ENCODE peak calls at places on chromosomes 2 and 18, in ten cellular contexts. G is effector CD4-positive, alpha-beta T cell; E is A172; T is GM23338; Q is NCI-H2081; H is neural crest cell; Z is NAMALWA; B is HEK293T; S is left colon; I is ACHN. F is an unnamed sample.

GRCh38 chr2:127012868-127013267 is 94.1 kb downstream of the BIN1 start:
- DNase-seq in G (no peak), E (no peak), T (no peak), Q (no peak), H (no peak), Z (no peak), B (no peak), S (no peak), I (no peak), F (no peak)

GRCh38 chr2:144704696-144705095 is 184.8 kb upstream of the ZEB2 start:
- DNase-seq in G (no peak), E (no peak), T (no peak), Q (no peak), H (no peak), Z (peak), B (no peak), S (no peak), I (no peak), F (no peak)

GRCh38 chr2:29114841-29115609 is at the start of gene CLIP4:
- DNase-seq in G (peak), E (peak), T (peak), Q (peak), H (peak), Z (no peak), B (peak), S (peak), I (peak), F (no peak)

GRCh38 chr2:43086451-43087221 is 139.8 kb downstream of the ZFP36L2 start:
- DNase-seq in G (no peak), E (peak), T (peak), Q (no peak), H (no peak), Z (no peak), B (no peak), S (no peak), I (peak), F (no peak)

GRCh38 chr18:70334728-70335329 is 46.0 kb downstream of the SOCS6 start:
- DNase-seq in G (no peak), E (no peak), T (no peak), Q (no peak), H (no peak), Z (no peak), B (no peak), S (no peak), I (no peak), F (no peak)

GRCh38 chr2:218015831-218016521 is 13.2 kb upstream of the TNS1 start:
- DNase-seq in G (no peak), E (no peak), T (no peak), Q (no peak), H (no peak), Z (no peak), B (no peak), S (no peak), I (no peak), F (no peak)

GRCh38 chr2:199302851-199303250 is 154.9 kb downstream of the SATB2 start:
- DNase-seq in G (no peak), E (peak), T (no peak), Q (no peak), H (no peak), Z (no peak), B (no peak), S (no peak), I (peak), F (no peak)

GRCh38 chr2:29066271-29066860 is 8.0 kb downstream of the PCARE start:
- DNase-seq in G (no peak), E (no peak), T (no peak), Q (no peak), H (no peak), Z (no peak), B (no peak), S (no peak), I (no peak), F (no peak)

GRCh38 chr2:74504591-74504990 is 2.9 kb downstream of the PCGF1 start:
- DNase-seq in G (no peak), E (no peak), T (no peak), Q (no peak), H (no peak), Z (no peak), B (no peak), S (no peak), I (no peak), F (no peak)

GRCh38 chr2:71748227-71748626 is 294.9 kb downstream of the DYSF start:
- DNase-seq in G (no peak), E (peak), T (no peak), Q (no peak), H (no peak), Z (no peak), B (no peak), S (no peak), I (peak), F (no peak)

GRCh38 chr2:207770602-207771404 is 1.1 kb upstream of the FZD5 start:
- DNase-seq in G (no peak), E (no peak), T (peak), Q (no peak), H (no peak), Z (no peak), B (no peak), S (peak), I (no peak), F (no peak)

GRCh38 chr18:9536354-9537152 is 61.2 kb downstream of the RALBP1 start:
- DNase-seq in G (no peak), E (no peak), T (no peak), Q (no peak), H (no peak), Z (no peak), B (no peak), S (no peak), I (no peak), F (no peak)

GRCh38 chr2:9112079-9112721 is 94.4 kb upstream of the ASAP2 start:
- DNase-seq in G (no peak), E (peak), T (no peak), Q (no peak), H (no peak), Z (no peak), B (no peak), S (no peak), I (peak), F (no peak)

GRCh38 chr2:61588566-61588965 is 50.4 kb upstream of the XPO1 start:
- DNase-seq in G (no peak), E (no peak), T (no peak), Q (no peak), H (no peak), Z (no peak), B (no peak), S (no peak), I (no peak), F (no peak)

GRCh38 chr18:69763821-69764220 is 183.9 kb downstream of the CD226 start:
- DNase-seq in G (no peak), E (no peak), T (no peak), Q (no peak), H (no peak), Z (no peak), B (no peak), S (no peak), I (no peak), F (no peak)

GRCh38 chr2:177604291-177605065 is 211.9 kb downstream of the AGPS start:
- DNase-seq in G (no peak), E (peak), T (peak), Q (peak), H (peak), Z (peak), B (peak), S (no peak), I (peak), F (peak)

GRCh38 chr18:6001867-6002266 is 106.5 kb upstream of the TMEM200C start:
- DNase-seq in G (no peak), E (no peak), T (no peak), Q (no peak), H (no peak), Z (no peak), B (no peak), S (no peak), I (no peak), F (no peak)

GRCh38 chr2:94774851-94775250 is 96.4 kb upstream of the TEKT4 start:
- DNase-seq in G (no peak), E (no peak), T (no peak), Q (no peak), H (no peak), Z (no peak), B (no peak), S (no peak), I (no peak), F (no peak)

GRCh38 chr2:157302492-157303099 is 23.0 kb downstream of the ERMN start:
- DNase-seq in G (peak), E (peak), T (peak), Q (peak), H (peak), Z (peak), B (peak), S (no peak), I (peak), F (peak)

GRCh38 chr2:239075918-239076727 is 228.2 kb downstream of the TWIST2 start:
- DNase-seq in G (no peak), E (no peak), T (no peak), Q (no peak), H (no peak), Z (no peak), B (no peak), S (peak), I (no peak), F (no peak)

GRCh38 chr2:191178806-191179514 is 28.2 kb upstream of the STAT4 start:
- DNase-seq in G (no peak), E (no peak), T (no peak), Q (no peak), H (no peak), Z (no peak), B (no peak), S (no peak), I (peak), F (no peak)

GRCh38 chr2:172434821-172435607 is 7.6 kb downstream of the ITGA6 start:
- DNase-seq in G (peak), E (no peak), T (peak), Q (no peak), H (no peak), Z (no peak), B (no peak), S (no peak), I (no peak), F (no peak)

GRCh38 chr2:150438654-150439053 is 48.8 kb downstream of the RND3 start:
- DNase-seq in G (no peak), E (no peak), T (no peak), Q (no peak), H (no peak), Z (no peak), B (no peak), S (no peak), I (peak), F (no peak)

GRCh38 chr2:16525265-16525887 is 140.3 kb downstream of the CYRIA start:
- DNase-seq in G (no peak), E (no peak), T (peak), Q (no peak), H (peak), Z (peak), B (peak), S (no peak), I (peak), F (no peak)

GRCh38 chr2:239359194-239359912 is 41.5 kb downstream of the HDAC4 start:
- DNase-seq in G (no peak), E (no peak), T (no peak), Q (no peak), H (no peak), Z (no peak), B (no peak), S (peak), I (no peak), F (no peak)

GRCh38 chr2:234963785-234964615 is 12.2 kb downstream of the SH3BP4 start:
- DNase-seq in G (no peak), E (peak), T (no peak), Q (no peak), H (no peak), Z (no peak), B (no peak), S (no peak), I (no peak), F (no peak)

GRCh38 chr2:20188851-20189250 is 36.1 kb downstream of the SDC1 start:
- DNase-seq in G (no peak), E (no peak), T (peak), Q (no peak), H (no peak), Z (no peak), B (no peak), S (no peak), I (no peak), F (no peak)

GRCh38 chr2:17475285-17475684 is 43.0 kb downstream of the RAD51AP2 start:
- DNase-seq in G (no peak), E (no peak), T (no peak), Q (no peak), H (no peak), Z (no peak), B (no peak), S (no peak), I (no peak), F (no peak)

GRCh38 chr2:143852748-143853147 is 667.2 kb downstream of the ZEB2 start:
- DNase-seq in G (no peak), E (no peak), T (peak), Q (no peak), H (no peak), Z (peak), B (peak), S (no peak), I (no peak), F (no peak)

GRCh38 chr2:225337183-225337582 is 62.3 kb upstream of the NYAP2 start:
- DNase-seq in G (no peak), E (peak), T (peak), Q (no peak), H (no peak), Z (no peak), B (no peak), S (no peak), I (peak), F (no peak)

GRCh38 chr2:217338306-217338916 is 478.5 kb upstream of the TNP1 start:
- DNase-seq in G (no peak), E (peak), T (peak), Q (no peak), H (no peak), Z (no peak), B (no peak), S (no peak), I (no peak), F (no peak)

GRCh38 chr2:41955641-41956040 is 92.2 kb upstream of the PKDCC start:
- DNase-seq in G (no peak), E (no peak), T (no peak), Q (no peak), H (no peak), Z (peak), B (no peak), S (no peak), I (no peak), F (no peak)

F was measured in NCI-H1105 treated with DMSO at 0.1 percent for 48 hours.